ENCODE peak calls at places on chromosome 14, in four cellular contexts. One of them, this sample, is unnamed.
A peak's percentile ranks its signal among the peaks of the same experiment; 100 is the strongest.

GRCh38 chr14:93240678-93241000 is 33.6 kb downstream of the UBR7 start:
- DNase-seq in stomach: no peak
- DNase-seq in heart left ventricle: no peak
- DNase-seq in HFFc6: no peak
- DNase-seq in this sample: no peak

GRCh38 chr14:62443796-62444195 is 601.5 kb downstream of the KCNH5 start:
- DNase-seq in heart left ventricle: no peak
- DNase-seq in stomach: no peak
- DNase-seq in HFFc6: peak; percentile 1
- DNase-seq in this sample: peak; percentile 41

GRCh38 chr14:64549805-64550538 is at the start of gene PPP1R36:
- DNase-seq in HFFc6: no peak
- DNase-seq in heart left ventricle: peak; percentile 50
- DNase-seq in stomach: peak; percentile 69
- DNase-seq in this sample: no peak

GRCh38 chr14:51242545-51243490 is 2.8 kb downstream of the TMX1 start:
- DNase-seq in stomach: no peak
- DNase-seq in HFFc6: no peak
- DNase-seq in heart left ventricle: no peak
- DNase-seq in this sample: no peak

GRCh38 chr14:73443758-73444157 is 14.6 kb downstream of the NUMB start:
- DNase-seq in HFFc6: no peak
- DNase-seq in stomach: no peak
- DNase-seq in heart left ventricle: no peak
- DNase-seq in this sample: no peak

GRCh38 chr14:60945984-60946383 is 34.9 kb downstream of the TRMT5 start:
- DNase-seq in stomach: no peak
- DNase-seq in HFFc6: no peak
- DNase-seq in heart left ventricle: no peak
- DNase-seq in this sample: no peak

GRCh38 chr14:50785506-50786063 is 45.4 kb downstream of the NIN start:
- DNase-seq in stomach: no peak
- DNase-seq in heart left ventricle: no peak
- DNase-seq in HFFc6: no peak
- DNase-seq in this sample: no peak

GRCh38 chr14:99075061-99075460 is 196.9 kb downstream of the BCL11B start:
- DNase-seq in heart left ventricle: no peak
- DNase-seq in HFFc6: no peak
- DNase-seq in stomach: no peak
- DNase-seq in this sample: no peak

GRCh38 chr14:37622231-37622923 is 26.9 kb downstream of the TTC6 start:
- DNase-seq in stomach: no peak
- DNase-seq in HFFc6: no peak
- DNase-seq in heart left ventricle: no peak
- DNase-seq in this sample: no peak

GRCh38 chr14:23060536-23061260 is 3.4 kb upstream of the CDH24 start:
- DNase-seq in HFFc6: no peak
- DNase-seq in stomach: no peak
- DNase-seq in heart left ventricle: no peak
- DNase-seq in this sample: no peak

GRCh38 chr14:55097894-55098560 is 31.0 kb upstream of the LGALS3 start:
- DNase-seq in HFFc6: no peak
- DNase-seq in heart left ventricle: no peak
- DNase-seq in stomach: peak; percentile 53
- DNase-seq in this sample: no peak

GRCh38 chr14:65506801-65507200 is 94.3 kb downstream of the FUT8 start:
- DNase-seq in stomach: no peak
- DNase-seq in heart left ventricle: no peak
- DNase-seq in HFFc6: no peak
- DNase-seq in this sample: no peak

GRCh38 chr14:33685026-33685425 is 265.8 kb downstream of the EGLN3 start:
- DNase-seq in HFFc6: no peak
- DNase-seq in stomach: no peak
- DNase-seq in heart left ventricle: no peak
- DNase-seq in this sample: no peak

GRCh38 chr14:33894339-33894738 is 56.5 kb downstream of the EGLN3 start:
- DNase-seq in heart left ventricle: no peak
- DNase-seq in stomach: no peak
- DNase-seq in HFFc6: no peak
- DNase-seq in this sample: no peak

GRCh38 chr14:23817164-23817767 is 136.3 kb upstream of the DHRS4 start:
- DNase-seq in stomach: no peak
- DNase-seq in heart left ventricle: no peak
- DNase-seq in HFFc6: no peak
- DNase-seq in this sample: no peak

GRCh38 chr14:72965249-72965648 is 39.0 kb downstream of the DCAF4 start:
- DNase-seq in stomach: no peak
- DNase-seq in HFFc6: peak; percentile 32
- DNase-seq in heart left ventricle: no peak
- DNase-seq in this sample: peak; percentile 72

GRCh38 chr14:22689186-22689585 is 45.0 kb upstream of the OR6J1 start:
- DNase-seq in stomach: no peak
- DNase-seq in HFFc6: peak; percentile 88
- DNase-seq in heart left ventricle: no peak
- DNase-seq in this sample: peak; percentile 92

GRCh38 chr14:47507866-47508265 is 167.5 kb downstream of the MDGA2 start:
- DNase-seq in heart left ventricle: no peak
- DNase-seq in stomach: no peak
- DNase-seq in HFFc6: no peak
- DNase-seq in this sample: no peak

GRCh38 chr14:77375973-77376372 is 921 bp downstream of the TMED8 start:
- DNase-seq in heart left ventricle: no peak
- DNase-seq in HFFc6: no peak
- DNase-seq in stomach: no peak
- DNase-seq in this sample: no peak

GRCh38 chr14:64717870-64718269 is 13.6 kb downstream of the PLEKHG3 start:
- DNase-seq in HFFc6: no peak
- DNase-seq in stomach: no peak
- DNase-seq in heart left ventricle: no peak
- DNase-seq in this sample: no peak

GRCh38 chr14:31420319-31421081 is at the start of gene HEATR5A:
- DNase-seq in heart left ventricle: peak; percentile 97
- DNase-seq in HFFc6: peak; percentile 93
- DNase-seq in stomach: peak; percentile 96
- DNase-seq in this sample: peak; percentile 97

GRCh38 chr14:75282166-75282547 is 3.5 kb downstream of the FOS start:
- DNase-seq in stomach: no peak
- DNase-seq in HFFc6: no peak
- DNase-seq in heart left ventricle: no peak
- DNase-seq in this sample: no peak

GRCh38 chr14:56120091-56120632 is 2.0 kb downstream of the PELI2 start:
- DNase-seq in HFFc6: peak; percentile 19
- DNase-seq in stomach: no peak
- DNase-seq in heart left ventricle: no peak
- DNase-seq in this sample: no peak

GRCh38 chr14:93926873-93927571 is at the start of gene FAM181A:
- DNase-seq in heart left ventricle: no peak
- DNase-seq in HFFc6: no peak
- DNase-seq in stomach: no peak
- DNase-seq in this sample: no peak

GRCh38 chr14:52960627-52961026 is 9.8 kb upstream of the FERMT2 start:
- DNase-seq in HFFc6: no peak
- DNase-seq in stomach: no peak
- DNase-seq in heart left ventricle: no peak
- DNase-seq in this sample: no peak

GRCh38 chr14:104869669-104870367 is 4.8 kb downstream of the CEP170B start:
- DNase-seq in stomach: no peak
- DNase-seq in HFFc6: no peak
- DNase-seq in heart left ventricle: no peak
- DNase-seq in this sample: peak; percentile 28

GRCh38 chr14:104871145-104871655 is 6.1 kb downstream of the CEP170B start:
- DNase-seq in heart left ventricle: peak; percentile 19
- DNase-seq in HFFc6: no peak
- DNase-seq in stomach: no peak
- DNase-seq in this sample: no peak

GRCh38 chr14:104868811-104869572 is 3.9 kb downstream of the CEP170B start:
- DNase-seq in stomach: no peak
- DNase-seq in heart left ventricle: peak; percentile 18
- DNase-seq in HFFc6: no peak
- DNase-seq in this sample: no peak

GRCh38 chr14:104871656-104872468 is 6.8 kb downstream of the CEP170B start:
- DNase-seq in stomach: no peak
- DNase-seq in HFFc6: no peak
- DNase-seq in heart left ventricle: no peak
- DNase-seq in this sample: no peak

GRCh38 chr14:104870368-104871144 is 5.5 kb downstream of the CEP170B start:
- DNase-seq in stomach: peak; percentile 44
- DNase-seq in heart left ventricle: no peak
- DNase-seq in HFFc6: no peak
- DNase-seq in this sample: no peak
- TF ChIP-seq CTCF in stomach: no peak
- TF ChIP-seq CTCF in heart left ventricle: peak; percentile 10
- TF ChIP-seq CTCF in HFFc6: peak; percentile 73
- TF ChIP-seq CTCF in this sample: peak; percentile 24

GRCh38 chr14:69863083-69863482 is 16.1 kb upstream of the SMOC1 start:
- DNase-seq in stomach: no peak
- DNase-seq in heart left ventricle: no peak
- DNase-seq in HFFc6: no peak
- DNase-seq in this sample: no peak
- TF ChIP-seq CTCF in stomach: no peak
- TF ChIP-seq CTCF in heart left ventricle: no peak
- TF ChIP-seq CTCF in HFFc6: no peak
- TF ChIP-seq CTCF in this sample: no peak

DNA sequence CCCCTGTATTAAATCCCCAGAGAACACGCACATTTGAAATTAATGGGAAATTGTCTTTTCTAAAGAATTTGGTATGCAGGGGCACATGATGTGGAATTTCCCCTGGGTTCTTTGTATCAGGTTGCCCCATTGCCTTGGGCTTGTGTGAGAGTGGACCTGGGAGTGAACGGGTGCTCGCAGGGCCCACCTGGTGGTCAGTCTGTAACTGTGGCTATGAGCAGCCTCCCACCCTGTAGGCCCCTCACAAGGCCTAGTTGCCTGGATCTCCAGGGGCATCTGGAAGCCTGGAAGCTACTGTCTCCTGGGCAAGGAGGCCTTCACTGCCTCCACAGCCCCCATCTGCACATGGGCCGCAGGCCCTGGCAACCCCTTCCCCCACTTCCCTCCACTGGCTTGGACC is 96.7 kb downstream of the SLC25A47 start:
- DNase-seq in stomach: no peak
- DNase-seq in HFFc6: no peak
- DNase-seq in heart left ventricle: no peak
- DNase-seq in this sample: no peak
- TF ChIP-seq CTCF in stomach: no peak
- TF ChIP-seq CTCF in HFFc6: peak; percentile 34
- TF ChIP-seq CTCF in heart left ventricle: no peak
- TF ChIP-seq CTCF in this sample: no peak

GRCh38 chr14:70032016-70032415 is 152.8 kb downstream of the SMOC1 start:
- DNase-seq in heart left ventricle: no peak
- DNase-seq in HFFc6: no peak
- DNase-seq in stomach: no peak
- DNase-seq in this sample: no peak

GRCh38 chr14:70034257-70034656 is 154.5 kb downstream of the SLC8A3 start:
- DNase-seq in HFFc6: no peak
- DNase-seq in stomach: no peak
- DNase-seq in heart left ventricle: no peak
- DNase-seq in this sample: no peak

GRCh38 chr14:70032447-70032846 is 153.2 kb downstream of the SMOC1 start:
- DNase-seq in stomach: no peak
- DNase-seq in heart left ventricle: no peak
- DNase-seq in HFFc6: no peak
- DNase-seq in this sample: no peak

GRCh38 chr14:70033561-70033960 is 154.3 kb downstream of the SMOC1 start:
- DNase-seq in HFFc6: no peak
- DNase-seq in stomach: no peak
- DNase-seq in heart left ventricle: no peak
- DNase-seq in this sample: no peak

DNA sequence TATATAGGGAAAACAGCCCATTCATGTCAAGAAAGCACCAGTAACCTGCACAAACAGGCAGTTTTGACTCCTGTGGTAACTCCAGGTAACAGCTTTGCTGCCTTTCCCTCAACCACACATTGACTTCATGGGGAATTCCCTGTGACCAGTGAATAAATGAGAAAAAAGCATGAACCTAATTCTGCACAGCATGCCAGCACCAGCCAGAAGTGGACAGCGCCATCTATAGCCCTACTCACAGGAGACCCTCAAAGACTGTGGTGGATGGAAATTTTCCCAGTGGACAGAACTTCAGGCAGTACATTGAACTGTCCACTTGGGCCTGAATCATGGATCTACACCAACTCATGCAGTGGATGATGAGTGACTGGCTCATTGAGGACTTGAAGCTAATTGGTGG is 152.1 kb downstream of the SLC8A3 start:
- DNase-seq in heart left ventricle: no peak
- DNase-seq in HFFc6: no peak
- DNase-seq in stomach: no peak
- DNase-seq in this sample: no peak
- TF ChIP-seq CTCF in heart left ventricle: no peak
- TF ChIP-seq CTCF in HFFc6: peak; percentile 9
- TF ChIP-seq CTCF in stomach: no peak
- TF ChIP-seq CTCF in this sample: no peak

GRCh38 chr14:85131523-85131922 is 398.4 kb upstream of the FLRT2 start:
- DNase-seq in heart left ventricle: no peak
- DNase-seq in stomach: peak; percentile 57
- DNase-seq in HFFc6: no peak
- DNase-seq in this sample: no peak
- TF ChIP-seq CTCF in heart left ventricle: no peak
- TF ChIP-seq CTCF in stomach: no peak
- TF ChIP-seq CTCF in HFFc6: no peak
- TF ChIP-seq CTCF in this sample: no peak

GRCh38 chr14:97298331-97298730 is 501.1 kb downstream of the VRK1 start:
- DNase-seq in stomach: no peak
- DNase-seq in HFFc6: no peak
- DNase-seq in heart left ventricle: no peak
- DNase-seq in this sample: no peak
- TF ChIP-seq CTCF in stomach: no peak
- TF ChIP-seq CTCF in HFFc6: no peak
- TF ChIP-seq CTCF in heart left ventricle: no peak
- TF ChIP-seq CTCF in this sample: no peak